ENCODE peak calls at places on chromosomes 12 and 14, in eight cellular contexts. E is breast epithelium, X is neural crest cell, K is GM13977, Y is adrenal gland, L is Calu3, P is esophagus squamous epithelium, I is fibroblast of villous mesenchyme. U is an unnamed sample.

GRCh38 chr14:105776924-105777323 is 250.5 kb downstream of the TMEM121 start:
- DNase-seq in K (no peak), P (no peak), Y (no peak), X (no peak), E (no peak), L (no peak), I (no peak), U (no peak)

GRCh38 chr14:103859416-103860202 is 12.2 kb upstream of the PPP1R13B start:
- DNase-seq in K (no peak), P (no peak), E (no peak), L (no peak), Y (no peak), I (no peak), X (no peak), U (no peak)

GRCh38 chr14:32571995-32572866 is 243.1 kb downstream of the AKAP6 start:
- DNase-seq in I (no peak), E (no peak), P (no peak), L (no peak), X (no peak), K (no peak), Y (no peak), U (no peak)

GRCh38 chr12:116880213-116880816 is 926 bp downstream of the HRK start:
- DNase-seq in E (no peak), K (peak; percentile 38), L (no peak), Y (no peak), I (peak; percentile 24), P (no peak), X (no peak), U (no peak)

GRCh38 chr14:60349663-60350365 is 100.8 kb downstream of the PPM1A start:
- DNase-seq in E (no peak), X (no peak), L (peak; percentile 31), P (no peak), K (peak; percentile 39), I (peak; percentile 58), Y (peak; percentile 33), U (peak; percentile 54)

GRCh38 chr14:68199465-68200145 is 380.0 kb downstream of the RAD51B start:
- DNase-seq in L (no peak), P (no peak), K (no peak), X (peak; percentile 9), Y (no peak), E (peak; percentile 75), I (no peak), U (no peak)

GRCh38 chr14:101259748-101260147 is 301.5 kb upstream of the DIO3 start:
- DNase-seq in Y (no peak), L (no peak), X (no peak), E (no peak), K (no peak), I (no peak), P (no peak), U (no peak)

GRCh38 chr14:101394374-101394773 is 166.9 kb upstream of the DIO3 start:
- DNase-seq in I (no peak), E (no peak), X (no peak), Y (no peak), L (no peak), P (no peak), K (no peak), U (no peak)

GRCh38 chr12:119683413-119683812 is 15.5 kb downstream of the PRKAB1 start:
- DNase-seq in P (no peak), K (no peak), Y (no peak), I (no peak), X (no peak), L (no peak), E (no peak), U (no peak)

GRCh38 chr14:105285174-105285573 is 15.6 kb downstream of the BRF1 start:
- DNase-seq in X (no peak), E (no peak), P (no peak), L (no peak), Y (no peak), K (no peak), I (no peak), U (no peak)

GRCh38 chr12:21774358-21775129 is at the start of gene KCNJ8:
- DNase-seq in P (no peak), L (no peak), Y (peak; percentile 92), E (no peak), K (no peak), I (peak; percentile 19), X (peak; percentile 64), U (peak; percentile 11)

GRCh38 chr12:54546511-54546910 is 2.9 kb upstream of the PDE1B start:
- DNase-seq in E (no peak), K (no peak), P (no peak), I (no peak), Y (no peak), L (no peak), X (no peak), U (no peak)

GRCh38 chr12:91616401-91616800 is 433.8 kb upstream of the DCN start:
- DNase-seq in L (no peak), X (no peak), P (no peak), Y (no peak), I (no peak), E (no peak), K (no peak), U (no peak)

GRCh38 chr12:103677905-103678304 is 90.8 kb downstream of the STAB2 start:
- DNase-seq in K (no peak), X (no peak), P (no peak), Y (no peak), L (no peak), I (no peak), E (no peak), U (no peak)

GRCh38 chr12:125314051-125314882 is 249.0 kb downstream of the AACS start:
- DNase-seq in Y (no peak), E (no peak), K (no peak), I (no peak), X (peak; percentile 46), P (no peak), L (no peak), U (no peak)

GRCh38 chr14:61927015-61927414 is 164.8 kb downstream of the SNAPC1 start:
- DNase-seq in X (no peak), I (peak; percentile 22), L (no peak), Y (no peak), K (no peak), E (no peak), P (no peak), U (no peak)

GRCh38 chr12:108826115-108826806 is 31.1 kb downstream of the SSH1 start:
- DNase-seq in L (no peak), K (no peak), X (no peak), I (peak; percentile 96), P (no peak), Y (peak; percentile 76), E (no peak), U (peak; percentile 49)

GRCh38 chr14:102184678-102185040 is 45.0 kb downstream of the WDR20 start:
- DNase-seq in L (no peak), P (no peak), K (no peak), X (no peak), I (no peak), Y (no peak), E (no peak), U (no peak)

DNA sequence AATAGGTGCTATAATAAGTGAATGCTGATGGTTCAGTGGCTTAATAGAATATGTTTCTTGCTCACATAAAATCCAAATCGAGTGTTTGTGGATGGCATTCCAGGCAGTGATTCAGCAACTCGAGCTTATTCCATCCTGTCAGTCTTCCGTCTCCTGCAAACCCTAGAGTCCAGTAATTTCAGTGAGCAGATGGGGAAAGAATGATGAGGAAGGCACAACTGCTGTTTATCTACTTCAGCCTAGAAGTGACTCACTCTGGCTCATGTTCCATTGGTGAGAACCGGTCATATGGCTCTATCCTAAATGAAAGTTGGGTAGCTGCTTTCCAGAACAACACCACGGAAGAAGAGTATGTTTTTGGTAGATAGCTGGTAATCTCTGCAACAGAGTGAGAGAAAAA is 421.8 kb upstream of the PDE3A start:
- DNase-seq in K (no peak), X (no peak), E (no peak), L (peak; percentile 15), Y (no peak), I (peak; percentile 79), P (no peak), U (no peak)
- TF ChIP-seq CTCF in K (no peak), X (no peak), E (no peak), L (no peak), Y (no peak), I (no peak), P (no peak), U (no peak)

GRCh38 chr14:99001241-99001640 is 270.8 kb downstream of the BCL11B start:
- DNase-seq in Y (no peak), L (no peak), K (no peak), X (no peak), E (no peak), I (no peak), P (no peak), U (no peak)
- TF ChIP-seq CTCF in Y (no peak), L (no peak), K (no peak), X (no peak), E (no peak), I (no peak), P (no peak), U (no peak)

GRCh38 chr14:30990766-30991165 is 34.7 kb upstream of the AP4S1 start:
- DNase-seq in X (no peak), I (peak; percentile 75), K (no peak), Y (no peak), E (no peak), P (no peak), L (no peak), U (no peak)
- TF ChIP-seq CTCF in X (no peak), I (no peak), K (no peak), Y (no peak), E (no peak), P (no peak), L (no peak), U (no peak)

DNA sequence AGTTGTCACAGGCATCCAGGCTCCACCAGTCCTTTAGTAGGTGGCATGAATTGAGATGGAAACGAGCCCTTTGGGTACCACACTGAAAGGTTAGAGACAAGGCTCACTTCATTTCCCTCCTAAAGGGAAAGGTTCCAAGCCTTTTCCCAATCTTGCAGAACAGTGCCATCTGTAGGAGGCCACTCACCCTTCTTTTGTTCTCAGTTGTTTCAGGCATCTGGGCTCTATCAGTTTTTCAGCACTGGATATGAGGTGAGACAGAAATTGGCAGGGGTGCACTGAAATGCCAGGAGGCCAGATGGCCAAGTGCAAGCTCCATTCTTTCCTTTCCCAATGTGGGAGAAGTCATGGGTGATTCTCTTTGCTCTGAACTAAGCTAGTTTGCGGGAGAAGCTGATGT is 15.2 kb downstream of the FBXO33 start:
- DNase-seq in L (no peak), K (no peak), E (no peak), I (peak; percentile 23), P (no peak), Y (no peak), X (no peak), U (no peak)
- TF ChIP-seq CTCF in L (no peak), K (no peak), E (no peak), I (peak; percentile 40), P (no peak), Y (no peak), X (no peak), U (no peak)

GRCh38 chr12:80598004-80598606 is 109.3 kb upstream of the MYF6 start:
- DNase-seq in Y (peak; percentile 25), P (no peak), X (no peak), K (no peak), E (no peak), L (peak; percentile 56), I (peak; percentile 74), U (no peak)
- TF ChIP-seq CTCF in Y (peak; percentile 7), P (peak; percentile 16), X (peak; percentile 59), K (peak; percentile 20), E (no peak), L (peak; percentile 26), I (peak; percentile 47), U (peak; percentile 24)

DNA sequence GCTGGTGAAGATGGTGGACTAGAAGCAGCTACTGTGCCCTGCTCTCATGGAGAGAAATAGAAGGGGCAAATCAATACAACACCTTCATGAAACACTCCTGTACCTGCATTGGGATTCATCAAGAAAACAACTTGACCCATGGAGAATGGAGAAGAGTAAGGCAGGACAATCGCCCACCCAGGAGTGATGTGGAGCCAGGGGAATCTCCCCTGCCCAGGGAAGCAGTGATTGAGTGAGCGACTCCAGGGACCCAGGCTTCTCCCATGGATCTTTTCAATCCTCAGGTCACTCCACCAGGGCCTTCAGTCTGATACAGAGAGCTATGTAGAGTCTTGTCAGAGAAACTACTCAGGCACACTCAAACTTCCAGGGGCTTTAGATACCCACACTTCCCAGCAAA is 161.9 kb upstream of the DYRK2 start:
- DNase-seq in P (no peak), X (no peak), K (no peak), Y (no peak), E (no peak), I (no peak), L (no peak), U (no peak)
- TF ChIP-seq CTCF in P (no peak), X (no peak), K (no peak), Y (no peak), E (no peak), I (no peak), L (no peak), U (no peak)